ENCODE peak calls at places on chromosomes 2 and 18, in nine cellular contexts. M is right lobe of liver, G is thoracic aorta, P is IMR-90, I is sigmoid colon, Y is fibroblast of lung, V is uterus, O is HCT116, E is stomach. N is an unnamed sample. For H3K4me1, the result is how much of the 10 kb centered on the place peaks cover.

GRCh38 chr2:215431778-215432758 is 3.8 kb downstream of the FN1 start:
- DNase-seq in M (no peak), G (no peak), P (no peak), I (no peak), Y (peak), V (no peak), O (no peak), E (no peak), N (no peak)

GRCh38 chr18:36130883-36131653 is 1.4 kb downstream of the ELP2 start:
- DNase-seq in M (no peak), G (no peak), P (no peak), I (no peak), Y (no peak), V (no peak), O (no peak), E (no peak), N (no peak)

GRCh38 chr2:65512783-65513182 is 80.4 kb upstream of the SPRED2 start:
- DNase-seq in M (no peak), G (no peak), P (no peak), I (no peak), Y (no peak), V (no peak), O (no peak), E (no peak), N (no peak)

GRCh38 chr2:127525692-127526141 is 572 bp downstream of the IWS1 start:
- DNase-seq in M (no peak), G (no peak), P (peak), I (no peak), Y (peak), V (no peak), O (no peak), E (no peak), N (no peak)

GRCh38 chr18:79879566-79879965 is 71.9 kb downstream of the SLC66A2 start:
- DNase-seq in M (no peak), G (no peak), P (no peak), I (no peak), Y (no peak), V (no peak), O (no peak), E (no peak), N (peak)

GRCh38 chr2:8889978-8890377 is 52.6 kb upstream of the KIDINS220 start:
- DNase-seq in M (no peak), G (no peak), P (peak), I (no peak), Y (no peak), V (no peak), O (no peak), E (no peak), N (no peak)

GRCh38 chr18:60448487-60449267 is 76.1 kb upstream of the MC4R start:
- DNase-seq in M (no peak), G (no peak), P (no peak), I (no peak), Y (no peak), V (no peak), O (no peak), E (no peak), N (no peak)

GRCh38 chr2:236526459-236527197 is 43.0 kb upstream of the ACKR3 start:
- DNase-seq in M (no peak), G (no peak), P (no peak), I (no peak), Y (no peak), V (no peak), O (no peak), E (no peak), N (no peak)

GRCh38 chr2:217797170-217797569 is 205.6 kb downstream of the TNS1 start:
- DNase-seq in M (no peak), G (peak), P (no peak), I (peak), Y (no peak), V (no peak), O (no peak), E (peak), N (peak)

GRCh38 chr2:108449410-108450200 is 599 bp downstream of the GCC2 start:
- DNase-seq in M (no peak), G (no peak), P (peak), I (no peak), Y (peak), V (no peak), O (peak), E (peak), N (no peak)

GRCh38 chr2:133459590-133459989 is 108.7 kb downstream of the NCKAP5 start:
- DNase-seq in M (no peak), G (no peak), P (no peak), I (no peak), Y (no peak), V (no peak), O (no peak), E (no peak), N (no peak)

GRCh38 chr2:68432696-68433658 is 34.1 kb downstream of the FBXO48 start:
- DNase-seq in M (no peak), G (no peak), P (no peak), I (no peak), Y (no peak), V (no peak), O (no peak), E (peak), N (no peak)

GRCh38 chr2:223058952-223059716 is 7.1 kb downstream of the KCNE4 start:
- DNase-seq in M (no peak), G (no peak), P (peak), I (no peak), Y (peak), V (no peak), O (no peak), E (peak), N (no peak)
- H3K4me1 ChIP-seq in M (under half), G (under half), P (under half), I (under half), Y (under half), V (under half), O (under half), E (half or more), N (under half)

GRCh38 chr2:237951878-237952277 is 14.9 kb upstream of the UBE2F start:
- DNase-seq in M (no peak), G (no peak), P (no peak), I (no peak), Y (no peak), V (no peak), O (no peak), E (no peak), N (no peak)

GRCh38 chr2:237961637-237962036 is 5.2 kb upstream of the UBE2F start:
- DNase-seq in M (no peak), G (no peak), P (no peak), I (no peak), Y (no peak), V (no peak), O (no peak), E (no peak), N (no peak)

GRCh38 chr2:237952851-237953250 is 14.0 kb upstream of the UBE2F start:
- DNase-seq in M (no peak), G (no peak), P (no peak), I (no peak), Y (no peak), V (no peak), O (no peak), E (no peak), N (no peak)

GRCh38 chr2:237956402-237956736 is 10.4 kb upstream of the UBE2F start:
- DNase-seq in M (no peak), G (no peak), P (no peak), I (no peak), Y (no peak), V (no peak), O (no peak), E (no peak), N (no peak)

GRCh38 chr2:237955640-237956401 is 11.0 kb upstream of the UBE2F start:
- DNase-seq in M (no peak), G (no peak), P (no peak), I (no peak), Y (no peak), V (peak), O (no peak), E (no peak), N (no peak)
- H3K4me3 ChIP-seq in M (no peak), G (peak), P (peak), I (peak), Y (no peak), V (peak), O (no peak), E (peak), N (peak)

GRCh38 chr2:180872256-180872655 is 108.1 kb upstream of the UBE2E3 start:
- DNase-seq in M (no peak), G (no peak), P (peak), I (no peak), Y (peak), V (no peak), O (no peak), E (no peak), N (no peak)
- TF ChIP-seq CTCF in M (no peak), G (no peak), P (no peak), I (no peak), Y (no peak), V (no peak), O (no peak), E (no peak), N (no peak)

DNA sequence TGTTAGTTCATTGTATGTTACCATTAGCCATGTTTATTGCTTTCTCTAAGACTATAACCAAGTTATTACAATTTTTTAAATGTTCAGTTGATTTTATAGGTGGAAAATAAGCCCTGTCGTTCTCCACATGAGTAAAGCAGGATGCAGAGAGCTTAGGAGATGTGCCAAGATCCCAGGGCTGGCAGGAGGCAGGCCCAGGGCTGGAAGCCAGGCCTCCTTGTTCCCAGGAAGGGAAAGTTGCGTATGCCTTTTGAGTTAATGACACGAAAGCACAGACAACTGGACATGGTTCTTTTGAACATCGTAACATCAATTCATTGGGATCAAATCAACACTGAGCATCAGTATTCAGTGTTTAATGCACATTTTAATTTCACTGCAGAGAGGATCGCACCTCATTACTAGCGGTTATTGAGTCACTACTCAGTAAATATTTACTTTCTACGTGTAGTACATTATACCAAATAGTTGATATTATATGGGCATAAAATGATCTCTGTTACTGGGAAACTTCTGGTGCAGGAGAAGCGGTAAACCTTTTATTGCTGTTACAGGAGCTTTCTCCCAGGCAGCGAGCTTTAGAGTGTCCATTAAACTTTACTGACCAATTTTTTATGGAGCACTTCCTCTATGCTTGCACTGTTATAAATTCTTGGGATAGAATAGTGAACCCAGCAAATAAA is 60.0 kb downstream of the RNF144A start:
- DNase-seq in M (no peak), G (no peak), P (no peak), I (peak), Y (peak), V (peak), O (no peak), E (peak), N (peak)
- H3K4me1 ChIP-seq in M (under half), G (under half), P (under half), I (under half), Y (under half), V (under half), O (under half), E (under half), N (under half)

GRCh38 chr2:241050624-241051577 is 51.2 kb downstream of the MTERF4 start:
- DNase-seq in M (no peak), G (no peak), P (no peak), I (peak), Y (no peak), V (no peak), O (no peak), E (no peak), N (peak)

GRCh38 chr2:241049739-241050623 is 51.6 kb downstream of the SNED1 start:
- DNase-seq in M (no peak), G (no peak), P (no peak), I (peak), Y (no peak), V (no peak), O (no peak), E (no peak), N (peak)

GRCh38 chr2:241051578-241052487 is 50.3 kb downstream of the MTERF4 start:
- DNase-seq in M (no peak), G (no peak), P (no peak), I (peak), Y (no peak), V (no peak), O (no peak), E (no peak), N (peak)

GRCh38 chr2:241053576-241054251 is 48.4 kb downstream of the MTERF4 start:
- DNase-seq in M (no peak), G (no peak), P (no peak), I (peak), Y (no peak), V (no peak), O (no peak), E (no peak), N (no peak)

DNA sequence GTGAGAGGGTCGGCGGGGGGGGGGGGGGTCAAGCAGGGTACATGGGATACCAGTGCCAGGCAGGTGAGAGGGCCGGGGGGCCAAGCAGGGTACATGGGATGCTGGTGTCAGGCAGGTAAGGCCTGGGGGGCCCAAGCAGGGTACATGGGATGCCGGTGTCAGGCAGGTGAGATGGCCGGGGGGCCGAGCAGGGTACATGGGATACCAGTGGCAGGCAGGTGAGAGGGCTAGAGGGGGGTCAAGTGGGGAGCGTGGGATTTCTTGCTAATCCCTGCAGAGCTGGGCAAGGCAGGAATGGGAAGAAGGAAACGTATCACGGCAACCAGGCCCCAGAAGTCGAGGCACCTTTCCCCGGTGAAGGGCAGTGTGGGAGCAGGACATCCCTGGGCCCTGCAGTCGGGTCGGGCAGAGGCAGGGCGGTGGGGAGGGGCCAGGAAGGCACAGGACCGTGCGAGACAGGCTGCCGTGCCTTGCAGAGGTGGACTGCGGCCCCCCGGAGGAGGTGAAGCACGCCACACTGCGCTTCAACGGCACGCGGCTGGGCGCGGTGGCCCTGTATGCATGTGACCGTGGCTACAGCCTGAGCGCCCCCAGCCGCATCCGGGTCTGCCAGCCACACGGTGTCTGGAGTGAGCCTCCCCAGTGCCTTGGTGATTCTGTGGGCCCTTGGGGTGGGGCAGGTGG is 49.3 kb downstream of the MTERF4 start:
- DNase-seq in M (peak), G (no peak), P (no peak), I (peak), Y (no peak), V (no peak), O (no peak), E (no peak), N (peak)
- H3K4me3 ChIP-seq in M (no peak), G (no peak), P (no peak), I (no peak), Y (no peak), V (no peak), O (no peak), E (no peak), N (no peak)

DNA sequence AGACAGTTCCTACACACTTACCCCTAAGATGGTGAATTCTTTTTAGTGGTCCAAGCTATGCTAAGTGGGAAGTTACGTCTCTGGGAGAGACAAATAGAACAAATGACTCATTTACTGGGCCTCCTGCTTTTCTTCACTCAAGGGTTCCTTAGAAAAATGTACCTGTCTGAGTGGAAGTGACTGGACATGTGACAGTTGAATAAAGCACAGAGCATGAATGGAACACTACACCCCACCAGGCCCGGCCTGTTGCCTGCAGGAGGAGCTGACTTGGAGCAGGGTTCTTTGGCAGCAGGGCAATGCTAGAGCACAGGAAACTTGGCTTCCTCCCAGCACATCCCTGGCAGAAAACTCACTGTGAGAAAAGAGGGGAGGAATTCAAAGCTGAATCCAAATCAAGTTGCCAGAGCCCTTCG is 451.0 kb upstream of the SETBP1 start:
- DNase-seq in M (peak), G (peak), P (peak), I (peak), Y (peak), V (peak), O (no peak), E (no peak), N (peak)
- TF ChIP-seq CTCF in M (no peak), G (no peak), P (no peak), I (no peak), Y (no peak), V (no peak), O (no peak), E (no peak), N (no peak)

DNA sequence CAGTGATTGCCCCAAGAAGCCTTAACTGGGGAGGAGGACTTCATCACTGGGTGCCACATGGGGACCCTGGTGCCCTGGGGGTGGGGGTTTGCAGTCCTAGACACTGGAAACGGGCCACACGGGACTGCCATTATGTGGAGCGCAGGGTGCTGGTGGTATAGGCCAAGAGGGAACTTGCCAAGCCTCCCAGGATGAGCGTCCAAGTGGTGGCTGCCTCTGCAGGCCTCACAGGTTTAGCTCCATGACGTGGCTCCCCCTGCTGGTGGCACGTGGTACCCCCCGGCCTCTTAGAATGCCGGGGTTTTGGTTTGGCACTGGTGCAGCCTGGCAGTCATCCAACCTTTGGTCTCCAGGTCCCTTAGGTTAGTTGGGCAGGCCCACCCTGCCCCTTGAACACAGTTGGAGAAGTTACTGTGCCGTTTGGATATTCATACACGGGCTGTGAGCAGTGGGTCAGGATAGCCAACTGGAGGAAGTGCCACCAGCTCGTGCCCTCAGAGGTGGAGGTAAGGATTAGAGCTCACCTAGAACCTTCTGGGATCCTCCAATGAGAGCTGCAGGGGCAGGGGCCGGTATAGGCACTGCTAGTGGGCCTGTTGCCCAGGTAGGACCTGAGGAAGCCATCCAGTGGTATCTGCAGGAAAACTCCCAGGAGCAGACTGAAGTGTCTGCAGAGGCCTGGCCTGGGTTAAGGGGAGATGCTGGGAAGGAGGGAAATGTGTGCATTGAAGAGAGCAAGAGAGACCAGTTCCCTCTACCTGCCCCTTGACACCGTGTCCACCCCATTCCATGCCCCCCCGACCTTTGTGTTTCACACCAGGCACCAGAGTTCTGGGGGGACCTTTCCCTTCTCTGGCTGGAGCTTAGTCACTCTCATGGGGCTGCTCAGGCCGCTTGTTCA is 5.7 kb downstream of the PTMA start:
- DNase-seq in M (peak), G (peak), P (peak), I (peak), Y (peak), V (peak), O (peak), E (peak), N (peak)
- H3K4me1 ChIP-seq in M (under half), G (half or more), P (under half), I (under half), Y (under half), V (under half), O (half or more), E (under half), N (under half)

DNA sequence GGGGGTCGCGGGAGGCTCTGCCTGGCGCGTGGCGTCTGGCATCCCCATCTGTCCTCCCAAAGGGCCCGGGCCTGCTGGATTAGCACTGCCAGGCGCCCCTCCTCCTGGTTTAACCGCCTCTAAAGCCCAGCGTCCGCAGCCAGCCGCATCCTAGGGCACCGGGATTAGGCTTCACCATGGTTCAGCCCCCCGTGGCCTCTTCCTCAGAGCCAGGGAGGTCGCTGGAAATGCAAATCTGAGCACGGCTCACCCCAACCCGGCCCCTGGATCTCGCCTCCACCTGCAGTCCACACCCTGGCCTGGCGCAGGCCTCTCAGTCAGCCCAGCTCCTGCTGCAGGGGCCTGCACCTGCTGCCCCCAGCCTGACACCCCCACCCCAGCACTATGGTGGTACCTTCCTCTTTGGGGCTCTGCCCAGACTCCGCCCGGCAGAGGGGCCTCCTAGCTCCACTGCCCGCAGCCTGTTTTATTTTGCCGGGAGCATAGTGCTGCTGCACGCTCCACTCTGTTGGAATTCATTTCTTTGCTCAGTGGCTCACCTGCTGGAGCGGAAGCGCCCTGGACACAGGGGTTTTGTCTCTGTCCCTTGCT is 13.2 kb downstream of the PRELID3A start:
- DNase-seq in M (no peak), G (no peak), P (no peak), I (no peak), Y (no peak), V (peak), O (no peak), E (no peak), N (no peak)
- H3K4me3 ChIP-seq in M (no peak), G (peak), P (no peak), I (peak), Y (peak), V (peak), O (no peak), E (peak), N (peak)

N was measured in right atrium auricular region.